ENCODE peak calls at places on chromosomes 13 and 19, in nine cellular contexts. One of them, this sample, is unnamed.

GRCh38 chr13:39484506-39485313 is 118.3 kb downstream of the LHFPL6 start:
- DNase-seq in GM23338: no peak
- DNase-seq in heart right ventricle: no peak
- DNase-seq in tibial nerve: no peak
- DNase-seq in A549: no peak
- DNase-seq in A673: peak
- DNase-seq in AG04450: no peak
- DNase-seq in left ventricle myocardium inferior: no peak
- DNase-seq in fibroblast of lung: peak
- DNase-seq in this sample: no peak

GRCh38 chr19:38319421-38320258 is at the start of gene KCNK6:
- DNase-seq in GM23338: peak
- DNase-seq in heart right ventricle: peak
- DNase-seq in tibial nerve: peak
- DNase-seq in A549: no peak
- DNase-seq in A673: no peak
- DNase-seq in AG04450: no peak
- DNase-seq in left ventricle myocardium inferior: peak
- DNase-seq in fibroblast of lung: peak
- DNase-seq in this sample: peak

GRCh38 chr19:46499692-46500091 is 4.0 kb upstream of the PNMA8B start:
- DNase-seq in GM23338: no peak
- DNase-seq in heart right ventricle: no peak
- DNase-seq in tibial nerve: no peak
- DNase-seq in A549: no peak
- DNase-seq in A673: no peak
- DNase-seq in AG04450: no peak
- DNase-seq in left ventricle myocardium inferior: no peak
- DNase-seq in fibroblast of lung: no peak
- DNase-seq in this sample: no peak

GRCh38 chr13:40316301-40316700 is 350.1 kb downstream of the FOXO1 start:
- DNase-seq in GM23338: no peak
- DNase-seq in heart right ventricle: no peak
- DNase-seq in tibial nerve: no peak
- DNase-seq in A549: no peak
- DNase-seq in A673: no peak
- DNase-seq in AG04450: no peak
- DNase-seq in left ventricle myocardium inferior: no peak
- DNase-seq in fibroblast of lung: no peak
- DNase-seq in this sample: no peak

GRCh38 chr19:35266904-35267817 is 1.6 kb upstream of the USF2 start:
- DNase-seq in GM23338: peak
- DNase-seq in heart right ventricle: peak
- DNase-seq in tibial nerve: peak
- DNase-seq in A549: peak
- DNase-seq in A673: peak
- DNase-seq in AG04450: no peak
- DNase-seq in left ventricle myocardium inferior: peak
- DNase-seq in fibroblast of lung: no peak
- DNase-seq in this sample: peak

GRCh38 chr13:23960566-23961156 is 63.4 kb upstream of the C1QTNF9B start:
- DNase-seq in GM23338: peak
- DNase-seq in heart right ventricle: no peak
- DNase-seq in tibial nerve: peak
- DNase-seq in A549: peak
- DNase-seq in A673: peak
- DNase-seq in AG04450: no peak
- DNase-seq in left ventricle myocardium inferior: no peak
- DNase-seq in fibroblast of lung: peak
- DNase-seq in this sample: no peak

GRCh38 chr13:80359459-80360297 is 18.8 kb upstream of the SPRY2 start:
- DNase-seq in GM23338: peak
- DNase-seq in heart right ventricle: peak
- DNase-seq in tibial nerve: no peak
- DNase-seq in A549: no peak
- DNase-seq in A673: peak
- DNase-seq in AG04450: no peak
- DNase-seq in left ventricle myocardium inferior: no peak
- DNase-seq in fibroblast of lung: no peak
- DNase-seq in this sample: no peak

GRCh38 chr19:40688987-40689338 is 1.5 kb downstream of the NUMBL start:
- DNase-seq in GM23338: no peak
- DNase-seq in heart right ventricle: no peak
- DNase-seq in tibial nerve: no peak
- DNase-seq in A549: no peak
- DNase-seq in A673: no peak
- DNase-seq in AG04450: no peak
- DNase-seq in left ventricle myocardium inferior: no peak
- DNase-seq in fibroblast of lung: no peak
- DNase-seq in this sample: no peak

GRCh38 chr19:6680141-6680540 is 10.2 kb upstream of the TNFSF14 start:
- DNase-seq in GM23338: no peak
- DNase-seq in heart right ventricle: no peak
- DNase-seq in tibial nerve: no peak
- DNase-seq in A549: no peak
- DNase-seq in A673: no peak
- DNase-seq in AG04450: no peak
- DNase-seq in left ventricle myocardium inferior: no peak
- DNase-seq in fibroblast of lung: no peak
- DNase-seq in this sample: no peak

GRCh38 chr19:16444273-16444597 is 27.5 kb downstream of the EPS15L1 start:
- DNase-seq in GM23338: no peak
- DNase-seq in heart right ventricle: no peak
- DNase-seq in tibial nerve: no peak
- DNase-seq in A549: no peak
- DNase-seq in A673: no peak
- DNase-seq in AG04450: no peak
- DNase-seq in left ventricle myocardium inferior: no peak
- DNase-seq in fibroblast of lung: no peak
- DNase-seq in this sample: peak

GRCh38 chr13:23579072-23579885 is 9.1 kb downstream of the TNFRSF19 start:
- DNase-seq in GM23338: peak
- DNase-seq in heart right ventricle: peak
- DNase-seq in tibial nerve: peak
- DNase-seq in A549: peak
- DNase-seq in A673: peak
- DNase-seq in AG04450: peak
- DNase-seq in left ventricle myocardium inferior: peak
- DNase-seq in fibroblast of lung: peak
- DNase-seq in this sample: peak

GRCh38 chr19:40567040-40567749 is 9.5 kb upstream of the SHKBP1 start:
- DNase-seq in GM23338: peak
- DNase-seq in heart right ventricle: no peak
- DNase-seq in tibial nerve: no peak
- DNase-seq in A549: peak
- DNase-seq in A673: no peak
- DNase-seq in AG04450: no peak
- DNase-seq in left ventricle myocardium inferior: no peak
- DNase-seq in fibroblast of lung: peak
- DNase-seq in this sample: no peak

GRCh38 chr19:23996549-23996948 is 81.9 kb downstream of the ZNF726 start:
- DNase-seq in GM23338: peak
- DNase-seq in heart right ventricle: no peak
- DNase-seq in tibial nerve: no peak
- DNase-seq in A549: peak
- DNase-seq in A673: peak
- DNase-seq in AG04450: no peak
- DNase-seq in left ventricle myocardium inferior: no peak
- DNase-seq in fibroblast of lung: no peak
- DNase-seq in this sample: no peak

GRCh38 chr19:44648536-44649370 is 5.0 kb downstream of the PVR start:
- DNase-seq in GM23338: no peak
- DNase-seq in heart right ventricle: peak
- DNase-seq in tibial nerve: no peak
- DNase-seq in A549: no peak
- DNase-seq in A673: no peak
- DNase-seq in AG04450: no peak
- DNase-seq in left ventricle myocardium inferior: peak
- DNase-seq in fibroblast of lung: peak
- DNase-seq in this sample: no peak

GRCh38 chr19:10961073-10961762 is 388 bp downstream of the SMARCA4 start:
- DNase-seq in GM23338: peak
- DNase-seq in heart right ventricle: peak
- DNase-seq in tibial nerve: peak
- DNase-seq in A549: no peak
- DNase-seq in A673: peak
- DNase-seq in AG04450: no peak
- DNase-seq in left ventricle myocardium inferior: peak
- DNase-seq in fibroblast of lung: peak
- DNase-seq in this sample: no peak

GRCh38 chr19:39078436-39079200 is 5.5 kb upstream of the ACP7 start:
- DNase-seq in GM23338: no peak
- DNase-seq in heart right ventricle: no peak
- DNase-seq in tibial nerve: no peak
- DNase-seq in A549: peak
- DNase-seq in A673: no peak
- DNase-seq in AG04450: peak
- DNase-seq in left ventricle myocardium inferior: no peak
- DNase-seq in fibroblast of lung: peak
- DNase-seq in this sample: no peak

GRCh38 chr13:26074706-26075105 is 22.9 kb upstream of the SHISA2 start:
- DNase-seq in GM23338: no peak
- DNase-seq in heart right ventricle: no peak
- DNase-seq in tibial nerve: no peak
- DNase-seq in A549: peak
- DNase-seq in A673: no peak
- DNase-seq in AG04450: no peak
- DNase-seq in left ventricle myocardium inferior: no peak
- DNase-seq in fibroblast of lung: peak
- DNase-seq in this sample: no peak

GRCh38 chr19:48997972-48998371 is 4.3 kb downstream of the RUVBL2 start:
- DNase-seq in GM23338: peak
- DNase-seq in heart right ventricle: no peak
- DNase-seq in tibial nerve: no peak
- DNase-seq in A549: peak
- DNase-seq in A673: peak
- DNase-seq in AG04450: no peak
- DNase-seq in left ventricle myocardium inferior: no peak
- DNase-seq in fibroblast of lung: peak
- DNase-seq in this sample: no peak

GRCh38 chr13:113935523-113935922 is 38.4 kb downstream of the C13orf46 start:
- DNase-seq in GM23338: no peak
- DNase-seq in heart right ventricle: no peak
- DNase-seq in tibial nerve: no peak
- DNase-seq in A549: no peak
- DNase-seq in A673: no peak
- DNase-seq in AG04450: no peak
- DNase-seq in left ventricle myocardium inferior: no peak
- DNase-seq in fibroblast of lung: no peak
- DNase-seq in this sample: no peak

GRCh38 chr19:3186377-3186688 is 603 bp downstream of the NCLN start:
- DNase-seq in GM23338: peak
- DNase-seq in heart right ventricle: no peak
- DNase-seq in tibial nerve: no peak
- DNase-seq in A549: no peak
- DNase-seq in A673: no peak
- DNase-seq in AG04450: no peak
- DNase-seq in left ventricle myocardium inferior: no peak
- DNase-seq in fibroblast of lung: no peak
- DNase-seq in this sample: peak
- H3K27ac ChIP-seq in GM23338: no peak
- H3K27ac ChIP-seq in heart right ventricle: peak
- H3K27ac ChIP-seq in tibial nerve: peak
- H3K27ac ChIP-seq in A549: peak
- H3K27ac ChIP-seq in A673: peak
- H3K27ac ChIP-seq in AG04450: peak
- H3K27ac ChIP-seq in left ventricle myocardium inferior: peak
- H3K27ac ChIP-seq in fibroblast of lung: peak
- H3K27ac ChIP-seq in this sample: no peak

DNA sequence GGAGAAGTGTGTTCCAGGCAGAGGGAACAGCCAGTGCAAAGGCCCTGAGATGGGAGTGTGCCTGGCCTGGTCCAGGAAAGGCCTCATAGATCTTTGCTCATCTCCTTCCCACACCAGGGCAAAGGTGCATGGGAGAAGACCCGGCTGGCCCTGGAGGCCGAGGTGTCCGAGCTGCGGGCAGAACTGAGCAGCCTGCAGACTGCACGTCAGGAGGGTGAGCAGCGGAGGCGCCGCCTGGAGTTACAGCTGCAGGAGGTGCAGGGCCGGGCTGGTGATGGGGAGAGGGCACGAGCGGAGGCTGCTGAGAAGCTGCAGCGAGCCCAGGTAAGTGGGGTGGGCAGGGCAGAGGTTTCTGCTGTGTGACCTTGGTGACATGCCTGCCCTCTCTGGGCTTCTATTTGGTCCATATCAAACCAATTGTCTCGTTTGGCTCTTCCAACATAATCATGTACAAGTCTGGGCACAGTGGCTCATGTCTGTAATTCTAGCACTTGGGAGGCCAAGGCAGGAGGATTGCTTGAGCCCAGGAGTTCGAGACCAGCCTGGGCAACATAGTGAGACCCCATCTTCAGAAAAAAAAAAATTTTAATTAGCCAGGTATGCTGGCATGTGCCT is 51.1 kb downstream of the KCNC3 start:
- DNase-seq in GM23338: no peak
- DNase-seq in heart right ventricle: no peak
- DNase-seq in tibial nerve: no peak
- DNase-seq in A549: no peak
- DNase-seq in A673: no peak
- DNase-seq in AG04450: no peak
- DNase-seq in left ventricle myocardium inferior: no peak
- DNase-seq in fibroblast of lung: no peak
- DNase-seq in this sample: no peak
- H3K4me3 ChIP-seq in GM23338: no peak
- H3K4me3 ChIP-seq in heart right ventricle: no peak
- H3K4me3 ChIP-seq in tibial nerve: no peak
- H3K4me3 ChIP-seq in A549: no peak
- H3K4me3 ChIP-seq in A673: no peak
- H3K4me3 ChIP-seq in AG04450: no peak
- H3K4me3 ChIP-seq in left ventricle myocardium inferior: no peak
- H3K4me3 ChIP-seq in fibroblast of lung: no peak
- H3K4me3 ChIP-seq in this sample: no peak

DNA sequence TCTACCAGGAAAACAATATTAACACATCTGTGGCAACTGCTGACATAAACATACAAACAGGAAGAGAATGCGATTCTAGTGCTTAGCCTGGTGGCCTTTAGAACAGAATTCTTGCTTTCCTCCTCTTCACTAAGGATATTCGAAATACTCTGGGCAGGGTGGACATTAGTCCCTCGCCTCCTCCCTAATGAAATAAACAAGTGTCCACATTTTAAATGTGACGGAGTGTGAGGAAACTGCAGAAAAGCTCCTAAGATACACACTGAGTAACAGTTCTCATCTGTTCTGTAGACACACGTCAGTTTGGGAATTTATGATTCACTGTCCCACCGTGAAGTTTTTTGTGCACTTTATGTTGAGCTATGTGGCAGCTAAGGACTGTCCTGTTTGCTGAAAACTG is 639 bp downstream of the STARD13 start:
- DNase-seq in GM23338: no peak
- DNase-seq in heart right ventricle: no peak
- DNase-seq in tibial nerve: no peak
- DNase-seq in A549: no peak
- DNase-seq in A673: no peak
- DNase-seq in AG04450: no peak
- DNase-seq in left ventricle myocardium inferior: no peak
- DNase-seq in fibroblast of lung: peak
- DNase-seq in this sample: no peak
- H3K27ac ChIP-seq in GM23338: peak
- H3K27ac ChIP-seq in heart right ventricle: peak
- H3K27ac ChIP-seq in tibial nerve: peak
- H3K27ac ChIP-seq in A549: peak
- H3K27ac ChIP-seq in A673: peak
- H3K27ac ChIP-seq in AG04450: peak
- H3K27ac ChIP-seq in left ventricle myocardium inferior: peak
- H3K27ac ChIP-seq in fibroblast of lung: peak
- H3K27ac ChIP-seq in this sample: peak

GRCh38 chr19:43541920-43542650 is 9.1 kb downstream of the ZNF575 start:
- DNase-seq in GM23338: no peak
- DNase-seq in heart right ventricle: no peak
- DNase-seq in tibial nerve: no peak
- DNase-seq in A549: no peak
- DNase-seq in A673: no peak
- DNase-seq in AG04450: no peak
- DNase-seq in left ventricle myocardium inferior: no peak
- DNase-seq in fibroblast of lung: no peak
- DNase-seq in this sample: no peak
- H3K4me3 ChIP-seq in GM23338: no peak
- H3K4me3 ChIP-seq in heart right ventricle: no peak
- H3K4me3 ChIP-seq in tibial nerve: no peak
- H3K4me3 ChIP-seq in A549: no peak
- H3K4me3 ChIP-seq in A673: no peak
- H3K4me3 ChIP-seq in AG04450: no peak
- H3K4me3 ChIP-seq in left ventricle myocardium inferior: no peak
- H3K4me3 ChIP-seq in fibroblast of lung: no peak
- H3K4me3 ChIP-seq in this sample: no peak